ENCODE peak calls at places on chromosomes 3 and 15, in five cellular contexts. P is NB4, D is Calu3, A is testis, F is H9. Q is an unnamed sample.

GRCh38 chr3:150110097-150110496 is 139.4 kb upstream of the PFN2 start:
- DNase-seq in F (no peak), A (no peak), D (no peak), P (no peak), Q (no peak)

GRCh38 chr15:62665449-62665848 is 377.1 kb upstream of the TPM1 start:
- DNase-seq in A (no peak), P (no peak), F (no peak), D (no peak), Q (no peak)

GRCh38 chr15:65824031-65824743 is 32.1 kb upstream of the DENND4A start:
- DNase-seq in D (peak; percentile 74), P (peak; percentile 50), F (peak; percentile 82), A (peak; percentile 71), Q (no peak)

GRCh38 chr3:156826896-156827882 is 1.0 kb downstream of the LEKR1 start:
- DNase-seq in P (no peak), F (no peak), A (no peak), D (no peak), Q (no peak)

GRCh38 chr3:185473290-185473815 is 25.5 kb downstream of the TMEM41A start:
- DNase-seq in F (no peak), D (no peak), A (no peak), P (no peak), Q (no peak)

GRCh38 chr3:105140899-105141367 is 225.8 kb upstream of the ALCAM start:
- DNase-seq in D (no peak), F (no peak), P (no peak), A (no peak), Q (no peak)

GRCh38 chr3:197807969-197808587 is 17.0 kb downstream of the LRCH3 start:
- DNase-seq in A (no peak), D (no peak), F (no peak), P (no peak), Q (no peak)

GRCh38 chr3:150149651-150150051 is 179.0 kb upstream of the PFN2 start:
- DNase-seq in P (no peak), D (no peak), F (no peak), A (no peak), Q (no peak)

GRCh38 chr3:195788711-195789581 is 22.8 kb downstream of the MUC4 start:
- DNase-seq in F (no peak), P (no peak), D (no peak), A (no peak), Q (peak; percentile 15)

GRCh38 chr3:67790043-67790442 is 135.6 kb upstream of the SUCLG2 start:
- DNase-seq in F (peak; percentile 75), D (peak; percentile 55), P (peak; percentile 63), A (peak; percentile 71), Q (peak; percentile 52)

GRCh38 chr15:34610388-34610787 is 26.9 kb upstream of the GOLGA8B start:
- DNase-seq in A (no peak), D (no peak), P (peak; percentile 33), F (no peak), Q (no peak)

GRCh38 chr3:106628407-106628806 is 748.8 kb upstream of the CCDC54 start:
- DNase-seq in D (no peak), F (no peak), A (no peak), P (no peak), Q (no peak)

GRCh38 chr3:105495021-105495420 is 128.3 kb downstream of the ALCAM start:
- DNase-seq in F (no peak), A (no peak), P (no peak), D (no peak), Q (no peak)

GRCh38 chr3:70000028-70000410 is 486 bp downstream of the SAMMSON start:
- DNase-seq in P (no peak), D (no peak), A (no peak), F (peak; percentile 28), Q (no peak)

GRCh38 chr3:126961191-126961790 is 21.6 kb upstream of the PLXNA1 start:
- DNase-seq in D (no peak), P (no peak), F (no peak), A (peak; percentile 91), Q (no peak)

GRCh38 chr15:60328852-60329443 is 68.8 kb downstream of the ANXA2 start:
- DNase-seq in D (peak; percentile 42), P (peak; percentile 38), A (peak; percentile 25), F (no peak), Q (no peak)

GRCh38 chr15:89531796-89532537 is 35.6 kb upstream of the RHCG start:
- DNase-seq in D (no peak), A (no peak), F (no peak), P (no peak), Q (no peak)

GRCh38 chr3:197478746-197479668 is 76.8 kb downstream of the BDH1 start:
- DNase-seq in P (peak; percentile 15), F (no peak), A (peak; percentile 30), D (peak; percentile 76), Q (no peak)

GRCh38 chr3:33940736-33941135 is 142.3 kb downstream of the PDCD6IP start:
- DNase-seq in P (no peak), A (no peak), D (no peak), F (no peak), Q (no peak)

DNA sequence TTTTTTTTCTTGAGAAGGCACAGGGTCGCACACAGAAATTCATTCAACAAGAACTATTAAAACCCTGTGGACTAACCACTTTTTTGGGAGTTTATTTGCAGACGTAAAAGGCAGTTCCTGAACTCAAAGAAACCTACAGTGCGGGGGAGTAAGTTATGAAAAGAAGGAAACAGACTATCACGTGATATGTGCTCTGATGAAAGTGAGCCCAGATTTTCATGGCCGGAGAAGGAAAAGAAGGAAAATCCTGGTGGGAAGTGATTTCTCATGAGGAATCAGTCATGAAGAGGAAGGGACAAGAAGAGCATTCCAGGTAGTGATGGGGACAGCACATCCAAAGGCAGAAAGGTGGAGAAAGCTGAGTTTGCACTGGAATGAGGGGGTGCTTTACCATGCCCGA is 26.1 kb downstream of the SEMA6D start:
- DNase-seq in F (no peak), D (no peak), A (no peak), P (no peak), Q (no peak)
- TF ChIP-seq CTCF in F (no peak), D (no peak), A (no peak), P (no peak), Q (no peak)

GRCh38 chr3:169390310-169390731 is 273.2 kb downstream of the MECOM start:
- DNase-seq in D (peak; percentile 66), P (no peak), A (no peak), F (no peak), Q (no peak)

GRCh38 chr3:169389925-169390253 is 273.6 kb downstream of the MECOM start:
- DNase-seq in P (no peak), D (peak; percentile 37), F (no peak), A (no peak), Q (no peak)

GRCh38 chr3:169390741-169391300 is 272.7 kb downstream of the MECOM start:
- DNase-seq in P (no peak), A (no peak), D (no peak), F (no peak), Q (no peak)

GRCh38 chr3:169389211-169389924 is 274.1 kb downstream of the MECOM start:
- DNase-seq in P (no peak), F (no peak), D (peak; percentile 55), A (no peak), Q (no peak)

DNA sequence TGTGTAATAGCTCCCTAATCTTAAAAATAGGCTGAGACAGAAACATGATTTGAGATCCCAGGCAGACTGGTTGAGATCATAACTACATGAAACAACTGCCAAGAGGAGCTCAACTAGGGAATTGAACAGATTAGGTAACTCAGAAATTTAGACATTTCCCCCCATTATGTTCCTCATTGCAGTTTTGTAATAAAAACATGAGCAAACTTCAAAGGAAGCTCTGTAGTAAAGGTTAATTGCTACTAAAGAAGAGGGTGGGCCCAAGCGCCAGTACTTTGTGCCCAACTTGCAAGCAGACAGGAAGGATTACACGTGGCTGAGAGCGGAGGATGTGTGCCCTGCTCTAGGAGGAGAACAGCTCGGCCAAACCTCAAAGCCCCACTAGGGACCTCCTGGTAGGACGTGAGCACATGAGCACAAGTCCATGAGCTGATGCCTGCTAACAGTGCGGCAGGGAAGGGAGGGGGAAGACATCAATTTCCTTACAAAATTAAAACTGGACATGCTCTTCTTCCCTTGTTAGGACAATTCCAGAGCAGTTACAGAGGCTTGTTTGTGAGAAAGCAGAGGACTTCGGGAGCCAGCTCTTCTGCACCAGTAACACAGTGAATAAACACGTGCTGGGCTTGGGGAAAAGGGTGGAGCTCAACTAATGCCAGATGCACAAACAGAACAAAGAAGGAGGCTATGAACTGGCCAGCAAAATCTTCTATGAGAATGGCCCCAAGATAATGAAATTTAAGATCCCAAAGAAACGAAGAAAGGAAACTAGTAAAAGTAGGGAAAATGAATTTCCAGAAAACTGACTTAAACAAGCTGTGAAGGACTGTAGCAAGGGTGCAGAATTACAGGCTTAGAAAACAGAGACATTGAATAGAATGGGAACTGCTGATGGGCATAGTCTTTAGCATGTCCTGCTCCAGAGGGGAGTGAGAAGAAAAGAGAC is 275.5 kb downstream of the MECOM start:
- DNase-seq in A (no peak), P (peak; percentile 19), D (peak; percentile 67), F (peak; percentile 39), Q (no peak)
- TF ChIP-seq CTCF in A (no peak), P (no peak), D (no peak), F (no peak), Q (no peak)

GRCh38 chr3:38343797-38344594 is 2.6 kb upstream of the XYLB start:
- DNase-seq in P (peak; percentile 30), F (no peak), D (no peak), A (no peak), Q (no peak)
- TF ChIP-seq CTCF in P (no peak), F (no peak), D (no peak), A (no peak), Q (no peak)

DNA sequence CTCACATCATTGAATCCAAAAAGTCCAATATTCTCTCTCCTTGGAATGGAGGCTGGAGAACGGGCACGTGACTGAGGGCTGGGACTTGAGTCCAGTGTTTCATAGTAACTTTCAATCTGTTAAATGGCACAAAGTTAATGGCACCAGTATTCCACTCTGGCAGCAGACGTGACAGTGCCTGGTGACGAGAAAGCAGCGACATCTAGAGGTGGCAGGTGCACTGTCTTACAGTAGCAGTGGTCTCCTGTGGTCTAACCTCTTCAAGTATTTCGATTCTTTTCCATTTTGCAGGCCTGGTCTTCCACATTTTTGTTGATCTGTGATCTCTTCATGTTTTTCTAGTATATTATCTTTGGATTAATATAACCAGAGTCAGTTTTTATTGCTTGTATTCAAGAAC is 107.1 kb downstream of the OXSM start:
- DNase-seq in A (peak; percentile 43), D (peak; percentile 30), F (peak; percentile 73), P (peak; percentile 48), Q (no peak)
- TF ChIP-seq CTCF in A (peak; percentile 15), D (no peak), F (peak; percentile 88), P (peak; percentile 43), Q (no peak)

DNA sequence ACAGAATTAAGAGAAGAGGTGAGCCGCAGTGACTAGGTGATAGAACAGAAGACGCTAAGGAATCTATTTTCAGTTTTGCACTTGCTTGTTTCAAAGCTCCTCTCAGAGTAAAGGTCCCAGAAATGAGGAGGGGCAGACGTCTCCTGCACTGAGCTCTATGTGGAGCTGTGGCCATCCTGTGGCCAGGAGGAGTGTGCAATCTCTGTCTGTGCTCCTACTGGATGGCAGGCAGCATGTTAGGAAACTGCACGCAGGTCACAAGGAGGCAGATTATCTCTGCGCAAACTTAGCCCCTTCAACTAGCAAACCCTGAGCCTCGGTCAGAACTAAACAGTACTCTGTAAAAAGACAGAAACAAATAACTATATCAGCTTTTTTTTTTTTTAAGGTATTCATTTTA is 31.1 kb upstream of the PPIB start:
- DNase-seq in A (no peak), F (no peak), D (no peak), P (peak; percentile 14), Q (no peak)
- TF ChIP-seq CTCF in A (no peak), F (no peak), D (no peak), P (no peak), Q (no peak)

Q was measured in natural killer cell.